ENCODE peak calls at places on chromosomes 16 and 17, in eight cellular contexts. U is stimulated activated CD4-positive, alpha-beta T cell treated with anti-CD3 and anti-CD28 coated beads, Interleukin-1b, Interleukin-23, amount 100 ng/mL, for 48 hours; P is activated naive CD4-positive, alpha-beta T cell treated with anti-CD3 and anti-CD28 coated beads, Interleukin-2, amount 50 U/mL, for 16 hours; K is cardiac muscle cell; F is EH; D is body of pancreas; H is ureter; M is astrocyte. E is an unnamed sample.

GRCh38 chr17:27559996-27560481 is 70.9 kb upstream of the LGALS9 start:
- DNase-seq in D (peak), K (peak), P (no peak), M (peak), U (no peak), F (peak), H (peak), E (peak)

GRCh38 chr16:14356064-14356463 is 274.0 kb downstream of the PARN start:
- DNase-seq in H (no peak), P (no peak), K (no peak), M (no peak), F (no peak), U (no peak), D (no peak), E (no peak)

GRCh38 chr17:54883939-54884338 is 16.7 kb upstream of the TOM1L1 start:
- DNase-seq in U (no peak), K (no peak), F (no peak), H (no peak), P (no peak), M (no peak), D (no peak), E (no peak)

GRCh38 chr17:35519442-35519841 is 18.0 kb downstream of the SLFN12L start:
- DNase-seq in K (no peak), D (no peak), M (no peak), H (no peak), P (no peak), U (no peak), F (no peak), E (no peak)

GRCh38 chr17:80621335-80622169 is 76.9 kb downstream of the RPTOR start:
- DNase-seq in F (no peak), M (no peak), K (no peak), H (no peak), D (no peak), U (no peak), P (no peak), E (no peak)

GRCh38 chr16:66516808-66517585 is 32.9 kb downstream of the TK2 start:
- DNase-seq in U (peak), D (peak), F (peak), K (no peak), P (peak), M (peak), H (peak), E (peak)

GRCh38 chr16:66899310-66899944 is 19.1 kb downstream of the PDP2 start:
- DNase-seq in H (no peak), U (no peak), P (no peak), F (peak), M (no peak), K (no peak), D (no peak), E (no peak)

GRCh38 chr16:21224800-21225199 is 8.7 kb upstream of the ANKS4B start:
- DNase-seq in K (no peak), D (no peak), H (no peak), F (no peak), M (no peak), U (no peak), P (no peak), E (no peak)

GRCh38 chr17:9522074-9522473 is 53.5 kb downstream of the STX8 start:
- DNase-seq in U (no peak), F (peak), D (no peak), P (no peak), H (no peak), K (peak), M (peak), E (peak)

GRCh38 chr16:89037261-89038152 is 56.1 kb upstream of the ACSF3 start:
- DNase-seq in M (peak), D (no peak), F (peak), H (no peak), U (no peak), K (peak), P (peak), E (peak)

GRCh38 chr17:44655983-44656700 is at the start of gene MEIOC:
- DNase-seq in F (peak), M (no peak), D (no peak), P (peak), K (peak), H (no peak), U (peak), E (peak)

GRCh38 chr17:65228734-65229390 is 91.7 kb downstream of the RGS9 start:
- DNase-seq in H (no peak), U (peak), F (peak), D (no peak), K (peak), M (peak), P (peak), E (peak)

GRCh38 chr16:6250516-6250915 is 1082.1 kb upstream of the RBFOX1 start:
- DNase-seq in U (no peak), H (no peak), K (no peak), F (no peak), M (no peak), D (no peak), P (no peak), E (no peak)

GRCh38 chr17:16325964-16326363 is 27.3 kb downstream of the CENPV start:
- DNase-seq in H (no peak), D (no peak), P (no peak), M (no peak), F (no peak), K (no peak), U (no peak), E (no peak)

GRCh38 chr16:31472559-31473203 is 729 bp downstream of the TGFB1I1 start:
- DNase-seq in M (peak), D (peak), H (peak), F (peak), P (peak), U (peak), K (peak), E (peak)

GRCh38 chr16:629289-630023 is 1.3 kb upstream of the WFIKKN1 start:
- DNase-seq in F (no peak), D (peak), K (peak), H (no peak), M (no peak), P (no peak), U (no peak), E (no peak)

GRCh38 chr16:15899538-15900100 is 11.2 kb upstream of the CEP20 start:
- DNase-seq in H (peak), K (no peak), P (no peak), U (peak), F (peak), D (peak), M (peak), E (no peak)

GRCh38 chr16:50099957-50100648 is 34.3 kb downstream of the HEATR3 start:
- DNase-seq in K (no peak), P (no peak), D (no peak), H (no peak), M (no peak), F (no peak), U (no peak), E (no peak)

GRCh38 chr17:79633937-79634813 is 23.3 kb upstream of the RBFOX3 start:
- DNase-seq in D (peak), H (peak), K (no peak), F (no peak), P (no peak), M (no peak), U (no peak), E (no peak)

GRCh38 chr16:78072275-78072674 is 27.2 kb upstream of the WWOX start:
- DNase-seq in F (no peak), D (no peak), K (no peak), P (no peak), H (no peak), M (no peak), U (no peak), E (no peak)

GRCh38 chr16:4402439-4403132 is 13.8 kb downstream of the CORO7 start:
- DNase-seq in K (peak), D (peak), H (peak), F (peak), M (no peak), U (peak), P (peak), E (peak)

E was measured in dermis microvascular lymphatic vessel endothelial cell.